ENCODE peak calls at places on chromosomes 11 and 22, in six cellular contexts. R is K562, E is GM12891, O is H1, S is HepG2, K is GM12878. Y is an unnamed sample.

GRCh38 chr11:109303342-109303741 is 118.6 kb upstream of the C11orf87 start:
- DNase-seq in R (no peak), E (no peak), K (no peak), O (no peak), S (no peak), Y (no peak)

GRCh38 chr11:62398011-62398994 is 20.5 kb upstream of the SCGB1A1 start:
- DNase-seq in S (peak), E (no peak), R (peak), O (no peak), K (no peak), Y (no peak)

GRCh38 chr11:126385991-126386728 is 30.7 kb downstream of the ST3GAL4 start:
- DNase-seq in O (no peak), R (no peak), K (no peak), S (no peak), E (no peak), Y (no peak)

GRCh38 chr11:133181066-133181465 is 351.2 kb downstream of the OPCML start:
- DNase-seq in E (no peak), O (no peak), S (no peak), R (no peak), K (no peak), Y (no peak)

GRCh38 chr11:111372538-111372937 is 6.5 kb downstream of the POU2AF1 start:
- DNase-seq in R (no peak), E (no peak), O (no peak), K (no peak), S (no peak), Y (no peak)

GRCh38 chr22:36775589-36775965 is 342 bp downstream of the IFT27 start:
- DNase-seq in S (no peak), R (no peak), E (peak), O (no peak), K (no peak), Y (no peak)

GRCh38 chr11:4181780-4182721 is 87.5 kb downstream of the RRM1 start:
- DNase-seq in O (peak), R (peak), E (peak), S (peak), K (no peak), Y (peak)

GRCh38 chr11:77109236-77110019 is 6.8 kb downstream of the OMP start:
- DNase-seq in S (no peak), E (no peak), O (no peak), K (no peak), R (no peak), Y (no peak)

GRCh38 chr11:55607545-55607944 is at the start of gene OR4C11:
- DNase-seq in S (no peak), E (no peak), K (no peak), R (no peak), O (no peak), Y (no peak)

GRCh38 chr11:112082729-112083128 is 3.8 kb downstream of the TIMM8B start:
- DNase-seq in R (no peak), K (no peak), E (no peak), S (no peak), O (no peak), Y (no peak)

GRCh38 chr22:50683086-50683993 is 10.7 kb downstream of the SHANK3 start:
- DNase-seq in R (no peak), S (no peak), E (peak), K (peak), O (no peak), Y (peak)

GRCh38 chr11:114075891-114076441 is 16.5 kb downstream of the ZBTB16 start:
- DNase-seq in E (no peak), K (no peak), O (no peak), S (peak), R (peak), Y (no peak)

GRCh38 chr11:2587132-2587930 is 112.5 kb downstream of the KCNQ1OT1 start:
- DNase-seq in E (peak), O (no peak), S (no peak), R (no peak), K (no peak), Y (peak)

GRCh38 chr22:29128891-29129643 is 56.2 kb downstream of the KREMEN1 start:
- DNase-seq in K (no peak), R (no peak), E (no peak), S (no peak), O (no peak), Y (no peak)

GRCh38 chr11:82701847-82702520 is 31.7 kb downstream of the FAM181B start:
- DNase-seq in S (peak), O (no peak), K (no peak), E (no peak), R (peak), Y (no peak)

GRCh38 chr11:114162719-114163123 is 103.2 kb downstream of the ZBTB16 start:
- DNase-seq in E (no peak), S (no peak), K (no peak), O (no peak), R (no peak), Y (no peak)

GRCh38 chr22:47221840-47222615 is 459.6 kb downstream of the TBC1D22A start:
- DNase-seq in O (no peak), K (no peak), R (no peak), E (no peak), S (no peak), Y (no peak)

GRCh38 chr11:133038850-133039249 is 493.5 kb downstream of the OPCML start:
- DNase-seq in S (no peak), E (no peak), K (no peak), O (no peak), R (no peak), Y (no peak)

GRCh38 chr22:30538280-30538679 is 8.3 kb downstream of the SEC14L6 start:
- DNase-seq in O (no peak), S (no peak), R (no peak), K (no peak), E (no peak), Y (no peak)

GRCh38 chr22:29167032-29167911 is 38.4 kb upstream of the EMID1 start:
- DNase-seq in O (no peak), R (no peak), S (no peak), K (peak), E (peak), Y (peak)

GRCh38 chr11:12599408-12600143 is 74.6 kb upstream of the TEAD1 start:
- DNase-seq in S (peak), K (peak), O (peak), R (peak), E (peak), Y (peak)

GRCh38 chr11:27912916-27913315 is 195.0 kb downstream of the KIF18A start:
- DNase-seq in S (no peak), K (no peak), R (no peak), E (no peak), O (no peak), Y (no peak)

GRCh38 chr22:20517841-20518592 is 10.6 kb downstream of the MED15 start:
- DNase-seq in O (no peak), S (no peak), R (peak), K (no peak), E (no peak), Y (no peak)

GRCh38 chr11:28858076-28858475 is 749.9 kb downstream of the METTL15 start:
- DNase-seq in R (no peak), O (no peak), E (no peak), K (no peak), S (no peak), Y (no peak)

GRCh38 chr22:39545310-39546063 is 12.9 kb upstream of the RPS19BP1 start:
- DNase-seq in O (no peak), K (no peak), S (no peak), R (peak), E (no peak), Y (no peak)

GRCh38 chr22:39221999-39222686 is 22.6 kb downstream of the PDGFB start:
- DNase-seq in O (no peak), S (no peak), E (no peak), K (no peak), R (no peak), Y (no peak)

GRCh38 chr11:75562836-75563484 is 907 bp downstream of the SERPINH1 start:
- DNase-seq in R (peak), S (no peak), K (no peak), O (no peak), E (no peak), Y (no peak)

GRCh38 chr22:30423296-30423958 is 2.1 kb upstream of the MTFP1 start:
- DNase-seq in E (no peak), R (peak), O (no peak), K (no peak), S (no peak), Y (peak)

GRCh38 chr22:19797086-19797485 is 36.5 kb downstream of the TBX1 start:
- DNase-seq in O (no peak), R (peak), S (no peak), K (no peak), E (no peak), Y (no peak)

GRCh38 chr11:99198215-99198614 is 177.5 kb downstream of the CNTN5 start:
- DNase-seq in E (no peak), K (no peak), S (no peak), O (no peak), R (no peak), Y (no peak)

DNA sequence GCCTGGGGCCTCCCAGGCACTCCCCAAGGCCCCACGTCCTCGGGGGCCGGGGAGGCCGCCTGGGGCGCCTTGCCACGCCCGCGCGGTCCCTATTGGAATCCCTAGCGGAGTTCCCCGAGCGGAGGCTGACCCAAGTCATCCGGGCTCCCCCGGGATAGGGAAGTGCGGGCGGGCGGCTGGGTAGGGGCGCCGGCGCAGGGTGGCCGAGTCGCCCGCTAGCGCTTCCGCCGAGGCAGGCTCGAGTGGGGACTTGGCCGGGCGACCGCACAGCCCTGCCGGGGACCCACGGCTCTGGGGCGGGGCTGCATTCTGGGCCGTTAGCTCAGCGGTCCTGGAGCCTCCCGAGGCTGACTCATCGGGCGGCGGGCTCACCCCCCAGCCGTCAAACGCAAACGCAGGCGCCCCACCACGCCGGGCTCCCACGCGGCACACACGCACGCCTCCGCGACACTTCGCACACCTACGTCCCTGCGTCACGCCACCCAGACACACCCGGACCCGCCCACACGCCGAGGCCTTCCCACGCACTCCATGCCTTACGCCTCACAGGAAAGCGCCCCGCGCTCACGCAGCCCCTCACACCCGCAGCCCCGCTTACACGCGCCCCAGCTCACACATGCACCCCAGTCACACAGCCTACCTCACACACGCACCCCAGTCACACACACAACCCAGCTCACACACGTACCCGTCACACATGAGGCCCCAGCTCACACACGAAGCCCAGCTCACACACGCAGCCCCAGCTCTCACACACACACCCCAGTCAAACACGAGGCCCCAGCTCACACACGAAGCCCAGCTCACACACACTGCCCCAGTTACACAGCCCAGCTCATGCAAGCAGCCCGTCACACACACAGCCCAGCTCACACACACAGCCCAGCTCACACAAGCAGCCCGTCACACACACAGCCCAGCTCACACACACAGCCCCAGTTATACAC is 1.1 kb downstream of the PHLDB1 start:
- DNase-seq in S (no peak), R (peak), K (no peak), E (no peak), O (no peak), Y (no peak)
- TF ChIP-seq POLR2A in S (no peak), R (peak), K (no peak), E (no peak), O (no peak), Y (no peak)

GRCh38 chr22:27905638-27906037 is 13.4 kb downstream of the PITPNB start:
- DNase-seq in K (no peak), E (no peak), S (no peak), R (no peak), O (no peak), Y (no peak)
- TF ChIP-seq TAF1 in K (no peak), E (no peak), S (no peak), R (no peak), O (no peak), Y (no peak)

DNA sequence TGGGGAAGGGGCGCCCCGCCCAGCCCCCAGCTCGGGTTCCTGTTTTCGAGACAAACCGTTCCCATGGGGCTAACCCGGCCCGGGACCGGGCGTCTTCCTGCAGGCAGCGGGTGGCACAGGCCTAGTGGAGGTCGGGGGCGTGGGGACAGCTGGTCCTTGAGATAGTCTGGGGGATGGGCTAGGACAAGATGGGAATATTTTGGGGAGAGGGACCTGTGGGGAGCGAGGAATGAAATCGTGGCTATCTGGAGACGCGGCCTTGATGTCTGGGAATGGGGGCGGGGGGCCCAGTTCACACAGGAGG is 1.2 kb upstream of the RASGRP2 start:
- DNase-seq in S (no peak), R (no peak), K (no peak), E (peak), O (no peak), Y (peak)
- TF ChIP-seq POLR2A in S (no peak), R (no peak), K (no peak), E (no peak), O (no peak), Y (no peak)

GRCh38 chr11:6610591-6610990 is 1.4 kb downstream of the TAF10 start:
- DNase-seq in R (peak), S (no peak), O (no peak), E (no peak), K (no peak), Y (no peak)
- TF ChIP-seq TAF1 in R (no peak), S (no peak), O (no peak), E (no peak), K (no peak), Y (no peak)

GRCh38 chr11:67630230-67630942 is 649 bp upstream of the NUDT8 start:
- DNase-seq in O (peak), S (peak), R (peak), E (peak), K (peak), Y (peak)
- TF ChIP-seq POLR2A in O (no peak), S (no peak), R (peak), E (no peak), K (peak), Y (peak)

GRCh38 chr11:9137293-9138132 is 46.1 kb upstream of the SCUBE2 start:
- DNase-seq in E (peak), S (peak), K (peak), R (peak), O (peak), Y (peak)

GRCh38 chr11:9138133-9138453 is 46.7 kb upstream of the SCUBE2 start:
- DNase-seq in S (no peak), K (no peak), E (no peak), O (no peak), R (no peak), Y (no peak)

GRCh38 chr11:9136731-9137130 is 45.3 kb upstream of the SCUBE2 start:
- DNase-seq in S (no peak), R (no peak), E (no peak), K (no peak), O (no peak), Y (no peak)

GRCh38 chr11:9139628-9140357 is 48.4 kb upstream of the SCUBE2 start:
- DNase-seq in O (no peak), K (no peak), E (no peak), R (no peak), S (no peak), Y (no peak)

GRCh38 chr11:9138612-9139579 is 47.5 kb upstream of the SCUBE2 start:
- DNase-seq in S (peak), R (no peak), E (no peak), O (no peak), K (no peak), Y (no peak)
- TF ChIP-seq TAF1 in S (no peak), R (no peak), E (no peak), O (no peak), K (no peak), Y (no peak)

DNA sequence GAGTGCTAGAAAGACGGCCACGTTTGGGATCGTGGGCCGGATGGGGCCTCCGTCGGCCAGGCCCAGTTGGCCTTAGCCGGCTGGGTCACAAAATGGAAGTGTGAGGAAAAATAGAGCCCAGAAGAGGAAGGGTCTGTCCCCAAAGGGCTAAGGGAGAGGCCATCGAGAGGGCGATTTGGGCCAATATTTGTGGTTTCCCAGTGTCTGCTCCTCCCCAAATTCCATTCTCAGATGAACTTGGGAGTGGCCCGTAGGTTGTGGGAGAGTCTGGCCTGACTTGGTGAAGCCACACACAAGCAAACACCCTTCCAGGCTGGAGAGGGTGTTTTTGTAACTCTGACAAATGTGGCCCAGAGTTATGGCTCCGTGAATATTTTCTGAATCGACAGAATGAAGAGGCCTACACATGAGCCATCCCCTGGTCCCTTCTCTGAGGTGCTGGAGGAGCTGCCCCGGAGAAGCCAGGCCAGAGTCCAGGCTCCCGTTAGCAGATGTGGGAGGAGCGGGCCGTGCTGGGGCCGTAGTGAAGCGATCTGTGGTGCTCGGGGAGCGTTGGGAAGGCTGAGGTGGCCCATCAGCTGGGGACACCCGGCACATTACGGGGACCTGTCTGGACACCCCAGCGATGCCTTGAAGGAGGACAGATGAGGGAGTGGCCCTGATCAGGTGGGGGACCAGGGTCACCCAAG is 73.5 kb upstream of the PPARA start:
- DNase-seq in O (no peak), S (no peak), K (no peak), E (no peak), R (no peak), Y (no peak)
- TF ChIP-seq POLR2A in O (no peak), S (no peak), K (no peak), E (no peak), R (no peak), Y (no peak)

Y was measured in GM12892.